ENCODE peak calls at places on chromosomes 4 and X, in four cellular contexts. One of them, this sample, is unnamed.

GRCh38 chr4:163591614-163592020 is 97.1 kb downstream of the TMA16 start:
- DNase-seq in foreskin fibroblast: no peak
- DNase-seq in AG10803: no peak
- DNase-seq in upper lobe of left lung: no peak
- DNase-seq in this sample: no peak

GRCh38 chrX:120477453-120477852 is 8.4 kb upstream of the LAMP2 start:
- DNase-seq in AG10803: no peak
- DNase-seq in foreskin fibroblast: no peak
- DNase-seq in upper lobe of left lung: no peak
- DNase-seq in this sample: no peak

GRCh38 chr4:133588306-133588705 is 439.2 kb downstream of the PCDH10 start:
- DNase-seq in upper lobe of left lung: no peak
- DNase-seq in foreskin fibroblast: no peak
- DNase-seq in AG10803: no peak
- DNase-seq in this sample: no peak

GRCh38 chr4:105399535-105400161 is 74.2 kb downstream of the PPA2 start:
- DNase-seq in foreskin fibroblast: peak
- DNase-seq in upper lobe of left lung: no peak
- DNase-seq in AG10803: peak
- DNase-seq in this sample: peak

GRCh38 chr4:114400531-114400930 is 198.1 kb upstream of the UGT8 start:
- DNase-seq in AG10803: no peak
- DNase-seq in upper lobe of left lung: no peak
- DNase-seq in foreskin fibroblast: peak
- DNase-seq in this sample: no peak

GRCh38 chrX:152138388-152138784 is at the start of gene MAGEA10:
- DNase-seq in upper lobe of left lung: peak
- DNase-seq in foreskin fibroblast: no peak
- DNase-seq in AG10803: no peak
- DNase-seq in this sample: no peak

GRCh38 chrX:48003367-48003757 is 427 bp downstream of the ZNF182 start:
- DNase-seq in AG10803: no peak
- DNase-seq in foreskin fibroblast: no peak
- DNase-seq in upper lobe of left lung: peak
- DNase-seq in this sample: no peak

GRCh38 chrX:44872319-44872816 is 620 bp upstream of the KDM6A start:
- DNase-seq in foreskin fibroblast: peak
- DNase-seq in AG10803: no peak
- DNase-seq in upper lobe of left lung: no peak
- DNase-seq in this sample: no peak

GRCh38 chr4:147782087-147782781 is 50.3 kb downstream of the ARHGAP10 start:
- DNase-seq in foreskin fibroblast: peak
- DNase-seq in AG10803: peak
- DNase-seq in upper lobe of left lung: no peak
- DNase-seq in this sample: no peak

GRCh38 chr4:8910100-8910821 is 38.6 kb upstream of the HMX1 start:
- DNase-seq in foreskin fibroblast: no peak
- DNase-seq in AG10803: no peak
- DNase-seq in upper lobe of left lung: peak
- DNase-seq in this sample: no peak

GRCh38 chrX:70979136-70979762 is 48.4 kb upstream of the SLC7A3 start:
- DNase-seq in foreskin fibroblast: peak
- DNase-seq in AG10803: peak
- DNase-seq in upper lobe of left lung: no peak
- DNase-seq in this sample: peak

GRCh38 chrX:70755850-70756249 is 152.7 kb downstream of the TEX11 start:
- DNase-seq in foreskin fibroblast: no peak
- DNase-seq in upper lobe of left lung: peak
- DNase-seq in AG10803: no peak
- DNase-seq in this sample: no peak

GRCh38 chr4:2402053-2402452 is 16.4 kb downstream of the ZFYVE28 start:
- DNase-seq in AG10803: peak
- DNase-seq in upper lobe of left lung: peak
- DNase-seq in foreskin fibroblast: peak
- DNase-seq in this sample: no peak

GRCh38 chr4:78923459-78924312 is 15.6 kb downstream of the PAQR3 start:
- DNase-seq in AG10803: no peak
- DNase-seq in upper lobe of left lung: no peak
- DNase-seq in foreskin fibroblast: no peak
- DNase-seq in this sample: no peak

GRCh38 chr4:122978109-122978508 is 55.7 kb upstream of the NUDT6 start:
- DNase-seq in AG10803: no peak
- DNase-seq in upper lobe of left lung: no peak
- DNase-seq in foreskin fibroblast: no peak
- DNase-seq in this sample: no peak

GRCh38 chr4:139656614-139657486 is 8.8 kb upstream of the MGST2 start:
- DNase-seq in AG10803: peak
- DNase-seq in upper lobe of left lung: no peak
- DNase-seq in foreskin fibroblast: peak
- DNase-seq in this sample: peak

GRCh38 chrX:150182176-150182575 is 180.9 kb upstream of the MAMLD1 start:
- DNase-seq in AG10803: no peak
- DNase-seq in foreskin fibroblast: peak
- DNase-seq in upper lobe of left lung: no peak
- DNase-seq in this sample: no peak

GRCh38 chrX:11212741-11213140 is 80.5 kb upstream of the AMELX start:
- DNase-seq in upper lobe of left lung: peak
- DNase-seq in AG10803: no peak
- DNase-seq in foreskin fibroblast: no peak
- DNase-seq in this sample: no peak

GRCh38 chr4:2290974-2291704 is 29.2 kb upstream of the MXD4 start:
- DNase-seq in AG10803: no peak
- DNase-seq in upper lobe of left lung: no peak
- DNase-seq in foreskin fibroblast: no peak
- DNase-seq in this sample: no peak

GRCh38 chrX:106952988-106953387 is 32.8 kb downstream of the CLDN2 start:
- DNase-seq in foreskin fibroblast: peak
- DNase-seq in AG10803: no peak
- DNase-seq in upper lobe of left lung: no peak
- DNase-seq in this sample: no peak

GRCh38 chr4:8274772-8275241 is 5.3 kb downstream of the HTRA3 start:
- DNase-seq in upper lobe of left lung: peak
- DNase-seq in AG10803: peak
- DNase-seq in foreskin fibroblast: peak
- DNase-seq in this sample: peak

GRCh38 chr4:154872198-154872597 is 91.1 kb downstream of the RBM46 start:
- DNase-seq in upper lobe of left lung: no peak
- DNase-seq in AG10803: no peak
- DNase-seq in foreskin fibroblast: no peak
- DNase-seq in this sample: no peak

GRCh38 chr4:156888762-156889161 is 82.8 kb downstream of the PDGFC start:
- DNase-seq in AG10803: peak
- DNase-seq in upper lobe of left lung: no peak
- DNase-seq in foreskin fibroblast: peak
- DNase-seq in this sample: peak

DNA sequence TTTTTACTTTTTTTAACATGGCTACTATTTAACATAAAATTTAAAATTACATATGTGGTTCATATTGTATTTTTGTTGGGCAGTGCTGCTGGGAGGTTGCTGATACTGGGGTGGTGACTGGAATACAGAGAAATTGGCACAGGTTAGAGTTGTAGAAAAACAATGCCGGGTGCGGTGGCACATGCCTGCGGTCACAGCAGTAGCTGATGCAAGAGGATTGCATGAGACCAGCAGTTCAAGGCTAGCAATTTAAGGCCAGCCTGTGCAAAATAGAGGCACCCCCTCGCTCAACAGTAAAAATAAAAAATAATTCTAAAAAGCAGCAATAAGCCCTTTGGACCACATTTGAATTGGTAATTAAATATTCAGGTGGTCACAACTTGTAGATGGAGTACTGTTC is 11.8 kb upstream of the CPE start:
- DNase-seq in foreskin fibroblast: no peak
- DNase-seq in upper lobe of left lung: no peak
- DNase-seq in AG10803: no peak
- DNase-seq in this sample: no peak
- H3K4me3 ChIP-seq in foreskin fibroblast: no peak
- H3K4me3 ChIP-seq in upper lobe of left lung: no peak
- H3K4me3 ChIP-seq in AG10803: no peak
- H3K4me3 ChIP-seq in this sample: no peak

DNA sequence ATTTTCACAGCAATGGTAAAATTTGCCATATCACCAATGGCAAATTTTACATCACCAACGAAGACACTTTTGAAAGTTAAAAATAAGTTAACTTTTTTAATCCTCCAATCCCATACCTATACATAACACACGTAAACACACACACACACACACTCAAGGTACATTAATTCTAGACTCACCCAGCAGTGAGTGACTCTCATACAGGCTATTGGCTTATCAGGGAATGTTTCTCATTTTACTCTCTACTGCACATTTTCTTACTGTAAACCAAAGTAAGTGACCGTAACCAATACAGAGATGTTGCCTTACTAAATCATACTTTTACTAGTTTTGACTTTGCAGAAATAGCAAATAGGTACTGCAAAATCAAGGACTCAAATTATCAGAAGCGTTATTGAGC is 2.3 kb downstream of the VEGFC start:
- DNase-seq in AG10803: no peak
- DNase-seq in foreskin fibroblast: no peak
- DNase-seq in upper lobe of left lung: no peak
- DNase-seq in this sample: no peak
- H3K4me3 ChIP-seq in AG10803: peak
- H3K4me3 ChIP-seq in foreskin fibroblast: peak
- H3K4me3 ChIP-seq in upper lobe of left lung: peak
- H3K4me3 ChIP-seq in this sample: peak

GRCh38 chr4:684611-685010 is 4.3 kb downstream of the SLC49A3 start:
- DNase-seq in foreskin fibroblast: no peak
- DNase-seq in upper lobe of left lung: peak
- DNase-seq in AG10803: no peak
- DNase-seq in this sample: no peak

GRCh38 chr4:685681-686218 is 3.2 kb downstream of the SLC49A3 start:
- DNase-seq in foreskin fibroblast: no peak
- DNase-seq in AG10803: no peak
- DNase-seq in upper lobe of left lung: peak
- DNase-seq in this sample: no peak

GRCh38 chr4:687048-687974 is 1.6 kb downstream of the SLC49A3 start:
- DNase-seq in foreskin fibroblast: peak
- DNase-seq in upper lobe of left lung: peak
- DNase-seq in AG10803: peak
- DNase-seq in this sample: peak

GRCh38 chr4:687975-688694 is 816 bp downstream of the SLC49A3 start:
- DNase-seq in upper lobe of left lung: peak
- DNase-seq in foreskin fibroblast: no peak
- DNase-seq in AG10803: no peak
- DNase-seq in this sample: no peak

GRCh38 chr4:686371-687040 is 2.4 kb downstream of the SLC49A3 start:
- DNase-seq in upper lobe of left lung: peak
- DNase-seq in foreskin fibroblast: no peak
- DNase-seq in AG10803: no peak
- DNase-seq in this sample: no peak
- H3K4me3 ChIP-seq in upper lobe of left lung: no peak
- H3K4me3 ChIP-seq in foreskin fibroblast: no peak
- H3K4me3 ChIP-seq in AG10803: no peak
- H3K4me3 ChIP-seq in this sample: no peak

DNA sequence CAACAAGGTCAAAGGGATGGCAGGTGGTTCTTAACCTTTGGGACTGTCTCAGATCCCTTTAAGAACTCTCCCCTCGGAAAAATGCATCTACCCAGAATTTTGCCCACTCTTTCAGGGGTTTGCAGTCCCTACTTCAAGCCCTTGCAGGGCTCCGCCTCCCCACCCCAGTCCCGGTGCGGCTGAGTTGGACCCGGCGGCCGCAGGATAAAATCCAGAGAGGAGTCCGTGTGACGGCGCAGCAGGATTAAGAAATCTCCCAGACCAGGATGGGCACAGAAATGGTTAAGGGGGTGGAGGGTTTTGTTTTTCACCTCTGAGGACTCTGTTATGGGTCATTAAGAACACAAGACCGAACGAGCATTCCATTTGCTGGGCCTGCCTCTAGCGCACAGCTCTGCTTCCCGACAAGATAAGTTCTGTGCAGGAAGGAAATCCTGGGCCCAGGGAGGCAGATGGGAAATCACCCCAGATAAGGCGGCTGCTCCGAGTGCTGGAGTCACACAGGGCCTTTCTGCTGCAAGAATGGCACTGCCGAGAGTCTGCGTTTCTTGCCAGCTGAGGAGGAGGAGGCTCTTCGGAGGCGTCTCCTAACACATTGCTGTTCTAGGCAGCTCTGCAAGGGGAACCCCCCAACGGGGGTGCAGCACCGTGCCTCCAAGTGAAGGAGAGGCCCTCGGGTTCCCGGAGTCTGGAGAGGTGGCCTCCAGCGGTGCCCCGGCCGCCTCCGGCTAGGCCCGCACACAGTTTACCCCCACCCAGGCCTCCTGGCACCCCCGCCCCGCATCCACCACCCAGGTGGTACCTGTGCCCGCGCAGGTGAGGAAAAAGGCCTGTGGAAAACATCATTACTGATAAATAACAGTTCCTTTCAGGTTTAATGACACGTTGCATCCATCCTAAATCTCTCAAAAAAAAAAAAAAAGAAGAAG is 277.6 kb downstream of the BCOR start:
- DNase-seq in AG10803: no peak
- DNase-seq in upper lobe of left lung: peak
- DNase-seq in foreskin fibroblast: no peak
- DNase-seq in this sample: no peak
- H3K4me3 ChIP-seq in AG10803: no peak
- H3K4me3 ChIP-seq in upper lobe of left lung: peak
- H3K4me3 ChIP-seq in foreskin fibroblast: no peak
- H3K4me3 ChIP-seq in this sample: no peak

GRCh38 chr4:11426716-11427115 is 2.0 kb downstream of the HS3ST1 start:
- DNase-seq in upper lobe of left lung: no peak
- DNase-seq in AG10803: no peak
- DNase-seq in foreskin fibroblast: no peak
- DNase-seq in this sample: no peak
- H3K4me3 ChIP-seq in upper lobe of left lung: peak
- H3K4me3 ChIP-seq in AG10803: no peak
- H3K4me3 ChIP-seq in foreskin fibroblast: no peak
- H3K4me3 ChIP-seq in this sample: no peak